ENCODE peak calls at places on chromosome 5, in eight cellular contexts. C is NCI-H446 treated with DMSO at 0.1 percent for 48 hours; T is NCI-H460; M is body of pancreas; P is stimulated activated CD8-positive, alpha-beta memory T cell treated with anti-CD3 and anti-CD28 coated beads, Interleukin-7, amount 100 ng/mL, for 24 hours; N is HTR-8/SVneo; I is effector CD8-positive, alpha-beta T cell; F is D341Med. U is an unnamed sample.

GRCh38 chr5:173515526-173515925 is 100.9 kb downstream of the BOD1 start:
- DNase-seq in C (no peak), T (peak; percentile 38), M (no peak), P (no peak), N (no peak), I (no peak), F (no peak), U (no peak)

GRCh38 chr5:173237821-173238220 is 2.8 kb upstream of the NKX2-5 start:
- DNase-seq in C (no peak), T (no peak), M (no peak), P (no peak), N (no peak), I (no peak), F (no peak), U (no peak)

GRCh38 chr5:110063640-110064592 is 374.2 kb downstream of the MAN2A1 start:
- DNase-seq in C (no peak), T (no peak), M (no peak), P (no peak), N (no peak), I (no peak), F (no peak), U (no peak)

GRCh38 chr5:131459216-131459615 is 175.8 kb downstream of the RAPGEF6 start:
- DNase-seq in C (no peak), T (no peak), M (no peak), P (no peak), N (no peak), I (no peak), F (no peak), U (no peak)

GRCh38 chr5:143401846-143402463 is 1.5 kb downstream of the NR3C1 start:
- DNase-seq in C (no peak), T (no peak), M (no peak), P (no peak), N (no peak), I (no peak), F (no peak), U (no peak)

GRCh38 chr5:157063776-157064430 is 5.0 kb upstream of the HAVCR1 start:
- DNase-seq in C (no peak), T (no peak), M (no peak), P (no peak), N (no peak), I (no peak), F (no peak), U (no peak)

GRCh38 chr5:32115985-32116384 is 58.1 kb downstream of the GOLPH3 start:
- DNase-seq in C (no peak), T (no peak), M (no peak), P (no peak), N (peak; percentile 38), I (no peak), F (no peak), U (no peak)

GRCh38 chr5:17289681-17290619 is 72.5 kb downstream of the BASP1 start:
- DNase-seq in C (no peak), T (no peak), M (no peak), P (no peak), N (no peak), I (no peak), F (no peak), U (no peak)

GRCh38 chr5:83543898-83544297 is 72.4 kb downstream of the VCAN start:
- DNase-seq in C (no peak), T (no peak), M (no peak), P (no peak), N (no peak), I (no peak), F (no peak), U (no peak)

GRCh38 chr5:56454219-56454862 is 221.2 kb upstream of the ANKRD55 start:
- DNase-seq in C (no peak), T (no peak), M (no peak), P (no peak), N (no peak), I (no peak), F (no peak), U (no peak)

GRCh38 chr5:43304520-43304919 is 8.7 kb downstream of the HMGCS1 start:
- DNase-seq in C (no peak), T (no peak), M (no peak), P (no peak), N (no peak), I (no peak), F (no peak), U (no peak)

GRCh38 chr5:67353500-67353931 is 156.9 kb upstream of the CD180 start:
- DNase-seq in C (peak; percentile 15), T (no peak), M (peak; percentile 46), P (no peak), N (no peak), I (no peak), F (no peak), U (no peak)

GRCh38 chr5:10329808-10330481 is 22.2 kb upstream of the CMBL start:
- DNase-seq in C (peak; percentile 99), T (no peak), M (peak; percentile 85), P (no peak), N (no peak), I (no peak), F (no peak), U (no peak)

GRCh38 chr5:55634866-55635265 is 77.3 kb downstream of the SLC38A9 start:
- DNase-seq in C (no peak), T (no peak), M (no peak), P (no peak), N (no peak), I (no peak), F (no peak), U (no peak)

GRCh38 chr5:5886812-5887486 is 464.5 kb downstream of the ICE1 start:
- DNase-seq in C (no peak), T (no peak), M (peak; percentile 28), P (no peak), N (no peak), I (no peak), F (peak; percentile 66), U (peak; percentile 33)

GRCh38 chr5:143008809-143009521 is 238.8 kb downstream of the ARHGAP26 start:
- DNase-seq in C (no peak), T (peak; percentile 64), M (no peak), P (peak; percentile 46), N (peak; percentile 53), I (peak; percentile 17), F (no peak), U (no peak)

GRCh38 chr5:90967443-90967842 is 408.8 kb downstream of the ADGRV1 start:
- DNase-seq in C (no peak), T (no peak), M (no peak), P (no peak), N (no peak), I (no peak), F (no peak), U (no peak)

GRCh38 chr5:133354323-133355161 is 257.8 kb downstream of the FSTL4 start:
- DNase-seq in C (no peak), T (no peak), M (no peak), P (no peak), N (no peak), I (no peak), F (no peak), U (no peak)

GRCh38 chr5:37249820-37250175 is 622 bp upstream of the CPLANE1 start:
- DNase-seq in C (no peak), T (no peak), M (peak; percentile 14), P (no peak), N (no peak), I (no peak), F (no peak), U (no peak)

GRCh38 chr5:80959768-80960442 is at the start of gene RASGRF2:
- DNase-seq in C (no peak), T (no peak), M (no peak), P (no peak), N (peak; percentile 32), I (peak; percentile 24), F (peak; percentile 93), U (peak; percentile 65)

GRCh38 chr5:76535577-76535976 is 87.6 kb downstream of the F2RL2 start:
- DNase-seq in C (no peak), T (no peak), M (no peak), P (no peak), N (no peak), I (no peak), F (no peak), U (no peak)

GRCh38 chr5:168528521-168529360 is at the start of gene FBLL1:
- DNase-seq in C (peak; percentile 6), T (peak; percentile 9), M (peak; percentile 25), P (peak; percentile 9), N (no peak), I (no peak), F (peak; percentile 89), U (peak; percentile 76)

GRCh38 chr5:13956441-13956840 is 12.0 kb upstream of the DNAH5 start:
- DNase-seq in C (no peak), T (no peak), M (no peak), P (no peak), N (no peak), I (no peak), F (no peak), U (no peak)

GRCh38 chr5:27010646-27011045 is 27.7 kb downstream of the CDH9 start:
- DNase-seq in C (no peak), T (no peak), M (no peak), P (no peak), N (peak; percentile 5), I (no peak), F (no peak), U (no peak)

GRCh38 chr5:29037716-29038115 is 1999.3 kb upstream of the CDH9 start:
- DNase-seq in C (no peak), T (no peak), M (no peak), P (no peak), N (peak; percentile 42), I (no peak), F (no peak), U (no peak)

GRCh38 chr5:146924132-146924531 is 45.6 kb upstream of the PPP2R2B start:
- DNase-seq in C (no peak), T (no peak), M (no peak), P (no peak), N (no peak), I (no peak), F (no peak), U (no peak)

GRCh38 chr5:61675015-61675692 is 343.1 kb downstream of the ZSWIM6 start:
- DNase-seq in C (no peak), T (no peak), M (peak; percentile 48), P (no peak), N (no peak), I (no peak), F (no peak), U (no peak)

GRCh38 chr5:115542076-115542475 is 2.5 kb downstream of the FEM1C start:
- DNase-seq in C (no peak), T (no peak), M (no peak), P (no peak), N (no peak), I (no peak), F (no peak), U (no peak)

GRCh38 chr5:35753500-35753899 is 103.2 kb upstream of the IL7R start:
- DNase-seq in C (no peak), T (no peak), M (no peak), P (no peak), N (no peak), I (no peak), F (no peak), U (no peak)

GRCh38 chr5:102453716-102454115 is 45.1 kb downstream of the SLCO6A1 start:
- DNase-seq in C (no peak), T (no peak), M (no peak), P (no peak), N (no peak), I (no peak), F (no peak), U (no peak)

GRCh38 chr5:135493406-135494180 is 41.4 kb upstream of the TIFAB start:
- DNase-seq in C (peak; percentile 74), T (peak; percentile 46), M (no peak), P (no peak), N (peak; percentile 62), I (no peak), F (no peak), U (no peak)

GRCh38 chr5:124000558-124000957 is 488.6 kb downstream of the CSNK1G3 start:
- DNase-seq in C (peak; percentile 79), T (no peak), M (no peak), P (no peak), N (no peak), I (no peak), F (no peak), U (no peak)

GRCh38 chr5:33776151-33776550 is 115.6 kb downstream of the ADAMTS12 start:
- DNase-seq in C (no peak), T (no peak), M (no peak), P (no peak), N (no peak), I (no peak), F (no peak), U (no peak)